ENCODE peak calls at places on chromosome 1, in four cellular contexts. V, H, C and K are unnamed samples.

GRCh38 chr1:8026976-8027747 is 1.1 kb upstream of the ERRFI1 start:
- DNase-seq in V (peak), H (peak), C (no peak), K (no peak)

GRCh38 chr1:245797592-245798366 is 643.0 kb downstream of the KIF26B start:
- DNase-seq in H (peak), C (no peak), V (peak), K (peak)

GRCh38 chr1:201396859-201397464 is 2.2 kb downstream of the LAD1 start:
- DNase-seq in C (peak), H (no peak), V (peak), K (no peak)

GRCh38 chr1:56151402-56151801 is 428.0 kb downstream of the PLPP3 start:
- DNase-seq in H (no peak), V (no peak), C (no peak), K (no peak)

GRCh38 chr1:68969430-68969829 is 472.5 kb upstream of the DEPDC1 start:
- DNase-seq in H (no peak), V (no peak), C (no peak), K (no peak)

GRCh38 chr1:50930965-50931737 is 28.9 kb downstream of the FAF1 start:
- DNase-seq in C (peak), V (no peak), H (no peak), K (no peak)

GRCh38 chr1:22750671-22751016 is 40.0 kb downstream of the EPHB2 start:
- DNase-seq in V (peak), C (peak), H (no peak), K (no peak)

GRCh38 chr1:40897499-40897898 is 35.3 kb upstream of the CITED4 start:
- DNase-seq in H (no peak), C (peak), V (peak), K (no peak)

GRCh38 chr1:114428083-114428754 is 82.8 kb downstream of the TRIM33 start:
- DNase-seq in V (peak), H (no peak), C (peak), K (peak)

GRCh38 chr1:86151427-86151826 is 5.1 kb downstream of the COL24A1 start:
- DNase-seq in C (peak), V (no peak), H (no peak), K (no peak)

GRCh38 chr1:94237291-94238226 is at the start of gene ARHGAP29:
- DNase-seq in H (peak), V (peak), C (peak), K (peak)

GRCh38 chr1:94321662-94322061 is 84.3 kb upstream of the ARHGAP29 start:
- DNase-seq in C (no peak), V (peak), H (no peak), K (no peak)

GRCh38 chr1:151134396-151134795 is 12.0 kb downstream of the SEMA6C start:
- DNase-seq in H (no peak), V (no peak), C (no peak), K (no peak)

GRCh38 chr1:100463809-100464424 is 74.0 kb upstream of the GPR88 start:
- DNase-seq in V (peak), C (peak), H (peak), K (peak)

GRCh38 chr1:200866521-200866920 is 6.3 kb upstream of the GPR25 start:
- DNase-seq in V (no peak), H (no peak), C (peak), K (no peak)

GRCh38 chr1:91948501-91949355 is 473 bp upstream of the BRDT start:
- DNase-seq in V (no peak), H (peak), C (no peak), K (no peak)

GRCh38 chr1:25523512-25523911 is 19.9 kb upstream of the LDLRAP1 start:
- DNase-seq in H (peak), V (peak), C (peak), K (no peak)

GRCh38 chr1:145961109-145961424 is 3.2 kb upstream of the LIX1L start:
- DNase-seq in H (peak), C (no peak), V (no peak), K (no peak)

GRCh38 chr1:184910596-184910995 is 63.7 kb downstream of the NIBAN1 start:
- DNase-seq in H (no peak), V (no peak), C (peak), K (no peak)

GRCh38 chr1:153447498-153448170 is 12.8 kb downstream of the S100A7 start:
- DNase-seq in C (peak), V (peak), H (no peak), K (no peak)

GRCh38 chr1:12107718-12108117 is 44.6 kb downstream of the TNFRSF8 start:
- DNase-seq in V (no peak), C (no peak), H (no peak), K (no peak)

GRCh38 chr1:53275566-53275965 is 37.2 kb upstream of the MAGOH start:
- DNase-seq in V (no peak), C (no peak), H (no peak), K (no peak)

GRCh38 chr1:180927841-180928240 is 15.1 kb downstream of the KIAA1614 start:
- DNase-seq in V (no peak), C (no peak), H (no peak), K (no peak)

GRCh38 chr1:220342853-220343252 is 70.6 kb upstream of the RAB3GAP2 start:
- DNase-seq in H (no peak), V (no peak), C (no peak), K (no peak)

GRCh38 chr1:199009447-199009846 is 370.6 kb downstream of the PTPRC start:
- DNase-seq in V (no peak), H (no peak), C (no peak), K (no peak)

GRCh38 chr1:178093958-178094751 is at the start of gene RASAL2:
- DNase-seq in V (peak), H (peak), C (peak), K (peak)